ENCODE peak calls at places on chromosomes 3 and 15, in nine cellular contexts. One of them, this sample, is unnamed.

GRCh38 chr15:68098465-68098864 is 44.4 kb downstream of the PIAS1 start:
- DNase-seq in H4: no peak
- DNase-seq in cerebellar cortex: no peak
- DNase-seq in T-helper 2 cell: no peak
- DNase-seq in stimulated activated CD8-positive, alpha-beta memory T cell treated with anti-CD3 and anti-CD28 coated beads, Interleukin-15, amount 100 ng/mL, for 4 hours: no peak
- DNase-seq in activated T-helper 1 cell treated with anti-CD3 and anti-CD28 coated beads, Interleukin-2, amount 50 U/mL, for 16 hours: no peak
- DNase-seq in pancreas: no peak
- DNase-seq in RPMI8226: no peak
- DNase-seq in neuronal stem cell: no peak
- DNase-seq in this sample: no peak

GRCh38 chr3:12675115-12675810 is 11.3 kb upstream of the RAF1 start:
- DNase-seq in H4: no peak
- DNase-seq in cerebellar cortex: no peak
- DNase-seq in T-helper 2 cell: no peak
- DNase-seq in stimulated activated CD8-positive, alpha-beta memory T cell treated with anti-CD3 and anti-CD28 coated beads, Interleukin-15, amount 100 ng/mL, for 4 hours: no peak
- DNase-seq in activated T-helper 1 cell treated with anti-CD3 and anti-CD28 coated beads, Interleukin-2, amount 50 U/mL, for 16 hours: no peak
- DNase-seq in pancreas: no peak
- DNase-seq in RPMI8226: no peak
- DNase-seq in neuronal stem cell: no peak
- DNase-seq in this sample: no peak

GRCh38 chr3:63970596-63971468 is 52.5 kb downstream of the PSMD6 start:
- DNase-seq in H4: no peak
- DNase-seq in cerebellar cortex: peak
- DNase-seq in T-helper 2 cell: no peak
- DNase-seq in stimulated activated CD8-positive, alpha-beta memory T cell treated with anti-CD3 and anti-CD28 coated beads, Interleukin-15, amount 100 ng/mL, for 4 hours: no peak
- DNase-seq in activated T-helper 1 cell treated with anti-CD3 and anti-CD28 coated beads, Interleukin-2, amount 50 U/mL, for 16 hours: no peak
- DNase-seq in pancreas: no peak
- DNase-seq in RPMI8226: no peak
- DNase-seq in neuronal stem cell: peak
- DNase-seq in this sample: peak

GRCh38 chr3:195226900-195227447 is 44.0 kb downstream of the XXYLT1 start:
- DNase-seq in H4: peak
- DNase-seq in cerebellar cortex: no peak
- DNase-seq in T-helper 2 cell: no peak
- DNase-seq in stimulated activated CD8-positive, alpha-beta memory T cell treated with anti-CD3 and anti-CD28 coated beads, Interleukin-15, amount 100 ng/mL, for 4 hours: no peak
- DNase-seq in activated T-helper 1 cell treated with anti-CD3 and anti-CD28 coated beads, Interleukin-2, amount 50 U/mL, for 16 hours: no peak
- DNase-seq in pancreas: no peak
- DNase-seq in RPMI8226: no peak
- DNase-seq in neuronal stem cell: no peak
- DNase-seq in this sample: no peak

GRCh38 chr3:61612211-61612995 is 51.0 kb downstream of the PTPRG start:
- DNase-seq in H4: no peak
- DNase-seq in cerebellar cortex: no peak
- DNase-seq in T-helper 2 cell: no peak
- DNase-seq in stimulated activated CD8-positive, alpha-beta memory T cell treated with anti-CD3 and anti-CD28 coated beads, Interleukin-15, amount 100 ng/mL, for 4 hours: no peak
- DNase-seq in activated T-helper 1 cell treated with anti-CD3 and anti-CD28 coated beads, Interleukin-2, amount 50 U/mL, for 16 hours: no peak
- DNase-seq in pancreas: no peak
- DNase-seq in RPMI8226: no peak
- DNase-seq in neuronal stem cell: no peak
- DNase-seq in this sample: no peak

GRCh38 chr15:73897441-73898261 is 24.3 kb downstream of the TBC1D21 start:
- DNase-seq in H4: peak
- DNase-seq in cerebellar cortex: peak
- DNase-seq in T-helper 2 cell: peak
- DNase-seq in stimulated activated CD8-positive, alpha-beta memory T cell treated with anti-CD3 and anti-CD28 coated beads, Interleukin-15, amount 100 ng/mL, for 4 hours: no peak
- DNase-seq in activated T-helper 1 cell treated with anti-CD3 and anti-CD28 coated beads, Interleukin-2, amount 50 U/mL, for 16 hours: no peak
- DNase-seq in pancreas: no peak
- DNase-seq in RPMI8226: peak
- DNase-seq in neuronal stem cell: peak
- DNase-seq in this sample: no peak

GRCh38 chr3:14170569-14171159 is 7.7 kb downstream of the XPC start:
- DNase-seq in H4: no peak
- DNase-seq in cerebellar cortex: no peak
- DNase-seq in T-helper 2 cell: no peak
- DNase-seq in stimulated activated CD8-positive, alpha-beta memory T cell treated with anti-CD3 and anti-CD28 coated beads, Interleukin-15, amount 100 ng/mL, for 4 hours: no peak
- DNase-seq in activated T-helper 1 cell treated with anti-CD3 and anti-CD28 coated beads, Interleukin-2, amount 50 U/mL, for 16 hours: no peak
- DNase-seq in pancreas: no peak
- DNase-seq in RPMI8226: no peak
- DNase-seq in neuronal stem cell: no peak
- DNase-seq in this sample: no peak

GRCh38 chr15:69031013-69032001 is 16.8 kb downstream of the NOX5 start:
- DNase-seq in H4: no peak
- DNase-seq in cerebellar cortex: peak
- DNase-seq in T-helper 2 cell: no peak
- DNase-seq in stimulated activated CD8-positive, alpha-beta memory T cell treated with anti-CD3 and anti-CD28 coated beads, Interleukin-15, amount 100 ng/mL, for 4 hours: no peak
- DNase-seq in activated T-helper 1 cell treated with anti-CD3 and anti-CD28 coated beads, Interleukin-2, amount 50 U/mL, for 16 hours: no peak
- DNase-seq in pancreas: no peak
- DNase-seq in RPMI8226: peak
- DNase-seq in neuronal stem cell: peak
- DNase-seq in this sample: no peak

GRCh38 chr3:134809412-134810051 is 14.5 kb downstream of the EPHB1 start:
- DNase-seq in H4: no peak
- DNase-seq in cerebellar cortex: no peak
- DNase-seq in T-helper 2 cell: no peak
- DNase-seq in stimulated activated CD8-positive, alpha-beta memory T cell treated with anti-CD3 and anti-CD28 coated beads, Interleukin-15, amount 100 ng/mL, for 4 hours: no peak
- DNase-seq in activated T-helper 1 cell treated with anti-CD3 and anti-CD28 coated beads, Interleukin-2, amount 50 U/mL, for 16 hours: no peak
- DNase-seq in pancreas: no peak
- DNase-seq in RPMI8226: no peak
- DNase-seq in neuronal stem cell: no peak
- DNase-seq in this sample: no peak

GRCh38 chr15:67968564-67969440 is 85.3 kb upstream of the PIAS1 start:
- DNase-seq in H4: no peak
- DNase-seq in cerebellar cortex: peak
- DNase-seq in T-helper 2 cell: no peak
- DNase-seq in stimulated activated CD8-positive, alpha-beta memory T cell treated with anti-CD3 and anti-CD28 coated beads, Interleukin-15, amount 100 ng/mL, for 4 hours: no peak
- DNase-seq in activated T-helper 1 cell treated with anti-CD3 and anti-CD28 coated beads, Interleukin-2, amount 50 U/mL, for 16 hours: no peak
- DNase-seq in pancreas: no peak
- DNase-seq in RPMI8226: no peak
- DNase-seq in neuronal stem cell: peak
- DNase-seq in this sample: no peak

GRCh38 chr3:160725326-160725725 is 30.7 kb upstream of the PPM1L start:
- DNase-seq in H4: no peak
- DNase-seq in cerebellar cortex: no peak
- DNase-seq in T-helper 2 cell: no peak
- DNase-seq in stimulated activated CD8-positive, alpha-beta memory T cell treated with anti-CD3 and anti-CD28 coated beads, Interleukin-15, amount 100 ng/mL, for 4 hours: no peak
- DNase-seq in activated T-helper 1 cell treated with anti-CD3 and anti-CD28 coated beads, Interleukin-2, amount 50 U/mL, for 16 hours: no peak
- DNase-seq in pancreas: no peak
- DNase-seq in RPMI8226: no peak
- DNase-seq in neuronal stem cell: no peak
- DNase-seq in this sample: no peak

GRCh38 chr15:88894819-88895767 is at the start of gene HAPLN3:
- DNase-seq in H4: no peak
- DNase-seq in cerebellar cortex: peak
- DNase-seq in T-helper 2 cell: peak
- DNase-seq in stimulated activated CD8-positive, alpha-beta memory T cell treated with anti-CD3 and anti-CD28 coated beads, Interleukin-15, amount 100 ng/mL, for 4 hours: peak
- DNase-seq in activated T-helper 1 cell treated with anti-CD3 and anti-CD28 coated beads, Interleukin-2, amount 50 U/mL, for 16 hours: peak
- DNase-seq in pancreas: no peak
- DNase-seq in RPMI8226: peak
- DNase-seq in neuronal stem cell: no peak
- DNase-seq in this sample: no peak

GRCh38 chr15:100116416-100117190 is 225.2 kb downstream of the ADAMTS17 start:
- DNase-seq in H4: no peak
- DNase-seq in cerebellar cortex: no peak
- DNase-seq in T-helper 2 cell: no peak
- DNase-seq in stimulated activated CD8-positive, alpha-beta memory T cell treated with anti-CD3 and anti-CD28 coated beads, Interleukin-15, amount 100 ng/mL, for 4 hours: no peak
- DNase-seq in activated T-helper 1 cell treated with anti-CD3 and anti-CD28 coated beads, Interleukin-2, amount 50 U/mL, for 16 hours: no peak
- DNase-seq in pancreas: no peak
- DNase-seq in RPMI8226: peak
- DNase-seq in neuronal stem cell: no peak
- DNase-seq in this sample: no peak

GRCh38 chr15:90037961-90038633 is 37.0 kb downstream of the ZNF710 start:
- DNase-seq in H4: no peak
- DNase-seq in cerebellar cortex: no peak
- DNase-seq in T-helper 2 cell: peak
- DNase-seq in stimulated activated CD8-positive, alpha-beta memory T cell treated with anti-CD3 and anti-CD28 coated beads, Interleukin-15, amount 100 ng/mL, for 4 hours: no peak
- DNase-seq in activated T-helper 1 cell treated with anti-CD3 and anti-CD28 coated beads, Interleukin-2, amount 50 U/mL, for 16 hours: no peak
- DNase-seq in pancreas: peak
- DNase-seq in RPMI8226: peak
- DNase-seq in neuronal stem cell: no peak
- DNase-seq in this sample: peak

GRCh38 chr15:67202991-67203390 is 51.5 kb downstream of the AAGAB start:
- DNase-seq in H4: no peak
- DNase-seq in cerebellar cortex: no peak
- DNase-seq in T-helper 2 cell: no peak
- DNase-seq in stimulated activated CD8-positive, alpha-beta memory T cell treated with anti-CD3 and anti-CD28 coated beads, Interleukin-15, amount 100 ng/mL, for 4 hours: no peak
- DNase-seq in activated T-helper 1 cell treated with anti-CD3 and anti-CD28 coated beads, Interleukin-2, amount 50 U/mL, for 16 hours: no peak
- DNase-seq in pancreas: no peak
- DNase-seq in RPMI8226: no peak
- DNase-seq in neuronal stem cell: no peak
- DNase-seq in this sample: no peak

GRCh38 chr3:138348107-138348949 is at the start of gene MRAS:
- DNase-seq in H4: peak
- DNase-seq in cerebellar cortex: peak
- DNase-seq in T-helper 2 cell: no peak
- DNase-seq in stimulated activated CD8-positive, alpha-beta memory T cell treated with anti-CD3 and anti-CD28 coated beads, Interleukin-15, amount 100 ng/mL, for 4 hours: no peak
- DNase-seq in activated T-helper 1 cell treated with anti-CD3 and anti-CD28 coated beads, Interleukin-2, amount 50 U/mL, for 16 hours: no peak
- DNase-seq in pancreas: peak
- DNase-seq in RPMI8226: peak
- DNase-seq in neuronal stem cell: peak
- DNase-seq in this sample: peak

GRCh38 chr3:41346698-41347097 is 147.4 kb downstream of the CTNNB1 start:
- DNase-seq in H4: no peak
- DNase-seq in cerebellar cortex: no peak
- DNase-seq in T-helper 2 cell: no peak
- DNase-seq in stimulated activated CD8-positive, alpha-beta memory T cell treated with anti-CD3 and anti-CD28 coated beads, Interleukin-15, amount 100 ng/mL, for 4 hours: no peak
- DNase-seq in activated T-helper 1 cell treated with anti-CD3 and anti-CD28 coated beads, Interleukin-2, amount 50 U/mL, for 16 hours: no peak
- DNase-seq in pancreas: no peak
- DNase-seq in RPMI8226: no peak
- DNase-seq in neuronal stem cell: no peak
- DNase-seq in this sample: no peak

GRCh38 chr3:114668099-114668498 is 374.3 kb downstream of the TIGIT start:
- DNase-seq in H4: no peak
- DNase-seq in cerebellar cortex: no peak
- DNase-seq in T-helper 2 cell: no peak
- DNase-seq in stimulated activated CD8-positive, alpha-beta memory T cell treated with anti-CD3 and anti-CD28 coated beads, Interleukin-15, amount 100 ng/mL, for 4 hours: no peak
- DNase-seq in activated T-helper 1 cell treated with anti-CD3 and anti-CD28 coated beads, Interleukin-2, amount 50 U/mL, for 16 hours: no peak
- DNase-seq in pancreas: no peak
- DNase-seq in RPMI8226: no peak
- DNase-seq in neuronal stem cell: no peak
- DNase-seq in this sample: no peak

GRCh38 chr15:39149636-39150035 is 431.2 kb upstream of the THBS1 start:
- DNase-seq in H4: no peak
- DNase-seq in cerebellar cortex: peak
- DNase-seq in T-helper 2 cell: no peak
- DNase-seq in stimulated activated CD8-positive, alpha-beta memory T cell treated with anti-CD3 and anti-CD28 coated beads, Interleukin-15, amount 100 ng/mL, for 4 hours: no peak
- DNase-seq in activated T-helper 1 cell treated with anti-CD3 and anti-CD28 coated beads, Interleukin-2, amount 50 U/mL, for 16 hours: no peak
- DNase-seq in pancreas: no peak
- DNase-seq in RPMI8226: no peak
- DNase-seq in neuronal stem cell: no peak
- DNase-seq in this sample: no peak

GRCh38 chr15:65856821-65857455 is 12.4 kb upstream of the RAB11A start:
- DNase-seq in H4: peak
- DNase-seq in cerebellar cortex: peak
- DNase-seq in T-helper 2 cell: peak
- DNase-seq in stimulated activated CD8-positive, alpha-beta memory T cell treated with anti-CD3 and anti-CD28 coated beads, Interleukin-15, amount 100 ng/mL, for 4 hours: peak
- DNase-seq in activated T-helper 1 cell treated with anti-CD3 and anti-CD28 coated beads, Interleukin-2, amount 50 U/mL, for 16 hours: peak
- DNase-seq in pancreas: peak
- DNase-seq in RPMI8226: peak
- DNase-seq in neuronal stem cell: peak
- DNase-seq in this sample: peak

GRCh38 chr3:130258532-130258952 is 86.9 kb upstream of the COL6A5 start:
- DNase-seq in H4: no peak
- DNase-seq in cerebellar cortex: no peak
- DNase-seq in T-helper 2 cell: no peak
- DNase-seq in stimulated activated CD8-positive, alpha-beta memory T cell treated with anti-CD3 and anti-CD28 coated beads, Interleukin-15, amount 100 ng/mL, for 4 hours: no peak
- DNase-seq in activated T-helper 1 cell treated with anti-CD3 and anti-CD28 coated beads, Interleukin-2, amount 50 U/mL, for 16 hours: no peak
- DNase-seq in pancreas: no peak
- DNase-seq in RPMI8226: no peak
- DNase-seq in neuronal stem cell: no peak
- DNase-seq in this sample: no peak

GRCh38 chr15:41048397-41048796 is 67.7 kb downstream of the INO80 start:
- DNase-seq in H4: no peak
- DNase-seq in cerebellar cortex: no peak
- DNase-seq in T-helper 2 cell: no peak
- DNase-seq in stimulated activated CD8-positive, alpha-beta memory T cell treated with anti-CD3 and anti-CD28 coated beads, Interleukin-15, amount 100 ng/mL, for 4 hours: no peak
- DNase-seq in activated T-helper 1 cell treated with anti-CD3 and anti-CD28 coated beads, Interleukin-2, amount 50 U/mL, for 16 hours: no peak
- DNase-seq in pancreas: no peak
- DNase-seq in RPMI8226: no peak
- DNase-seq in neuronal stem cell: no peak
- DNase-seq in this sample: no peak

GRCh38 chr15:68379058-68379758 is 52.8 kb downstream of the ITGA11 start:
- DNase-seq in H4: no peak
- DNase-seq in cerebellar cortex: no peak
- DNase-seq in T-helper 2 cell: no peak
- DNase-seq in stimulated activated CD8-positive, alpha-beta memory T cell treated with anti-CD3 and anti-CD28 coated beads, Interleukin-15, amount 100 ng/mL, for 4 hours: no peak
- DNase-seq in activated T-helper 1 cell treated with anti-CD3 and anti-CD28 coated beads, Interleukin-2, amount 50 U/mL, for 16 hours: no peak
- DNase-seq in pancreas: no peak
- DNase-seq in RPMI8226: no peak
- DNase-seq in neuronal stem cell: no peak
- DNase-seq in this sample: no peak

GRCh38 chr3:132183811-132184210 is 133.4 kb upstream of the ACP3 start:
- DNase-seq in H4: no peak
- DNase-seq in cerebellar cortex: no peak
- DNase-seq in T-helper 2 cell: no peak
- DNase-seq in stimulated activated CD8-positive, alpha-beta memory T cell treated with anti-CD3 and anti-CD28 coated beads, Interleukin-15, amount 100 ng/mL, for 4 hours: no peak
- DNase-seq in activated T-helper 1 cell treated with anti-CD3 and anti-CD28 coated beads, Interleukin-2, amount 50 U/mL, for 16 hours: no peak
- DNase-seq in pancreas: no peak
- DNase-seq in RPMI8226: no peak
- DNase-seq in neuronal stem cell: no peak
- DNase-seq in this sample: no peak

GRCh38 chr3:186382217-186382885 is 20.3 kb upstream of the DGKG start:
- DNase-seq in H4: no peak
- DNase-seq in cerebellar cortex: no peak
- DNase-seq in T-helper 2 cell: no peak
- DNase-seq in stimulated activated CD8-positive, alpha-beta memory T cell treated with anti-CD3 and anti-CD28 coated beads, Interleukin-15, amount 100 ng/mL, for 4 hours: no peak
- DNase-seq in activated T-helper 1 cell treated with anti-CD3 and anti-CD28 coated beads, Interleukin-2, amount 50 U/mL, for 16 hours: no peak
- DNase-seq in pancreas: no peak
- DNase-seq in RPMI8226: peak
- DNase-seq in neuronal stem cell: no peak
- DNase-seq in this sample: no peak

GRCh38 chr3:46228259-46229222 is 13.7 kb upstream of the CCR3 start:
- DNase-seq in H4: no peak
- DNase-seq in cerebellar cortex: no peak
- DNase-seq in T-helper 2 cell: no peak
- DNase-seq in stimulated activated CD8-positive, alpha-beta memory T cell treated with anti-CD3 and anti-CD28 coated beads, Interleukin-15, amount 100 ng/mL, for 4 hours: no peak
- DNase-seq in activated T-helper 1 cell treated with anti-CD3 and anti-CD28 coated beads, Interleukin-2, amount 50 U/mL, for 16 hours: no peak
- DNase-seq in pancreas: no peak
- DNase-seq in RPMI8226: no peak
- DNase-seq in neuronal stem cell: no peak
- DNase-seq in this sample: no peak

GRCh38 chr3:167733961-167734497 is 663 bp downstream of the PDCD10 start:
- DNase-seq in H4: no peak
- DNase-seq in cerebellar cortex: no peak
- DNase-seq in T-helper 2 cell: no peak
- DNase-seq in stimulated activated CD8-positive, alpha-beta memory T cell treated with anti-CD3 and anti-CD28 coated beads, Interleukin-15, amount 100 ng/mL, for 4 hours: no peak
- DNase-seq in activated T-helper 1 cell treated with anti-CD3 and anti-CD28 coated beads, Interleukin-2, amount 50 U/mL, for 16 hours: no peak
- DNase-seq in pancreas: no peak
- DNase-seq in RPMI8226: peak
- DNase-seq in neuronal stem cell: no peak
- DNase-seq in this sample: no peak

GRCh38 chr3:121730940-121731687 is 18.4 kb downstream of the GOLGB1 start:
- DNase-seq in H4: no peak
- DNase-seq in cerebellar cortex: no peak
- DNase-seq in T-helper 2 cell: no peak
- DNase-seq in stimulated activated CD8-positive, alpha-beta memory T cell treated with anti-CD3 and anti-CD28 coated beads, Interleukin-15, amount 100 ng/mL, for 4 hours: no peak
- DNase-seq in activated T-helper 1 cell treated with anti-CD3 and anti-CD28 coated beads, Interleukin-2, amount 50 U/mL, for 16 hours: no peak
- DNase-seq in pancreas: no peak
- DNase-seq in RPMI8226: no peak
- DNase-seq in neuronal stem cell: no peak
- DNase-seq in this sample: no peak

GRCh38 chr15:77710171-77710570 is 77.5 kb upstream of the LINGO1 start:
- DNase-seq in H4: no peak
- DNase-seq in cerebellar cortex: no peak
- DNase-seq in T-helper 2 cell: no peak
- DNase-seq in stimulated activated CD8-positive, alpha-beta memory T cell treated with anti-CD3 and anti-CD28 coated beads, Interleukin-15, amount 100 ng/mL, for 4 hours: no peak
- DNase-seq in activated T-helper 1 cell treated with anti-CD3 and anti-CD28 coated beads, Interleukin-2, amount 50 U/mL, for 16 hours: no peak
- DNase-seq in pancreas: no peak
- DNase-seq in RPMI8226: no peak
- DNase-seq in neuronal stem cell: no peak
- DNase-seq in this sample: no peak

GRCh38 chr15:50181983-50182232 is at the start of gene SLC27A2:
- DNase-seq in H4: no peak
- DNase-seq in cerebellar cortex: peak
- DNase-seq in T-helper 2 cell: no peak
- DNase-seq in stimulated activated CD8-positive, alpha-beta memory T cell treated with anti-CD3 and anti-CD28 coated beads, Interleukin-15, amount 100 ng/mL, for 4 hours: no peak
- DNase-seq in activated T-helper 1 cell treated with anti-CD3 and anti-CD28 coated beads, Interleukin-2, amount 50 U/mL, for 16 hours: no peak
- DNase-seq in pancreas: no peak
- DNase-seq in RPMI8226: peak
- DNase-seq in neuronal stem cell: peak
- DNase-seq in this sample: no peak

GRCh38 chr3:42831321-42831713 is 22.1 kb downstream of the ACKR2 start:
- DNase-seq in H4: peak
- DNase-seq in cerebellar cortex: peak
- DNase-seq in T-helper 2 cell: peak
- DNase-seq in stimulated activated CD8-positive, alpha-beta memory T cell treated with anti-CD3 and anti-CD28 coated beads, Interleukin-15, amount 100 ng/mL, for 4 hours: peak
- DNase-seq in activated T-helper 1 cell treated with anti-CD3 and anti-CD28 coated beads, Interleukin-2, amount 50 U/mL, for 16 hours: peak
- DNase-seq in pancreas: no peak
- DNase-seq in RPMI8226: peak
- DNase-seq in neuronal stem cell: peak
- DNase-seq in this sample: peak